ENCODE peak calls at places on chromosomes 2 and 18, in nine cellular contexts. One of them, this sample, is unnamed.

GRCh38 chr18:36402765-36403396 is 105.4 kb downstream of the FHOD3 start:
- DNase-seq in activated CD4-positive, alpha-beta T cell treated with anti-CD3 and anti-CD28 coated beads for 4 hours: no peak
- DNase-seq in activated CD8-positive, alpha-beta T cell treated with anti-CD3 and anti-CD28 coated beads for 36 hours: no peak
- DNase-seq in stimulated activated naive CD4-positive, alpha-beta T cell: no peak
- DNase-seq in activated T-helper 1 cell treated with anti-CD3 and anti-CD28 coated beads, Interleukin-12 subunit alpha, Interleukin-12 subunit beta, Interleukin-2, Interleukin-4 antibody, amounts not matched to agents 30 ng/mL and 10 ng/mL and 1 ng/mL, durations not matched to agents 14 hours and 24 hours and 36 hours: no peak
- DNase-seq in mesothelial cell of epicardium: no peak
- DNase-seq in left colon: no peak
- DNase-seq in lower lobe of right lung: no peak
- DNase-seq in T-helper 9 cell: no peak
- DNase-seq in this sample: no peak

GRCh38 chr2:191030521-191031154 is 16.7 kb upstream of the STAT1 start:
- DNase-seq in activated CD4-positive, alpha-beta T cell treated with anti-CD3 and anti-CD28 coated beads for 4 hours: peak
- DNase-seq in activated CD8-positive, alpha-beta T cell treated with anti-CD3 and anti-CD28 coated beads for 36 hours: peak
- DNase-seq in stimulated activated naive CD4-positive, alpha-beta T cell: peak
- DNase-seq in activated T-helper 1 cell treated with anti-CD3 and anti-CD28 coated beads, Interleukin-12 subunit alpha, Interleukin-12 subunit beta, Interleukin-2, Interleukin-4 antibody, amounts not matched to agents 30 ng/mL and 10 ng/mL and 1 ng/mL, durations not matched to agents 14 hours and 24 hours and 36 hours: peak
- DNase-seq in mesothelial cell of epicardium: no peak
- DNase-seq in left colon: no peak
- DNase-seq in lower lobe of right lung: no peak
- DNase-seq in T-helper 9 cell: no peak
- DNase-seq in this sample: no peak

GRCh38 chr18:6593142-6593889 is 136.2 kb upstream of the ARHGAP28 start:
- DNase-seq in activated CD4-positive, alpha-beta T cell treated with anti-CD3 and anti-CD28 coated beads for 4 hours: no peak
- DNase-seq in activated CD8-positive, alpha-beta T cell treated with anti-CD3 and anti-CD28 coated beads for 36 hours: no peak
- DNase-seq in stimulated activated naive CD4-positive, alpha-beta T cell: no peak
- DNase-seq in activated T-helper 1 cell treated with anti-CD3 and anti-CD28 coated beads, Interleukin-12 subunit alpha, Interleukin-12 subunit beta, Interleukin-2, Interleukin-4 antibody, amounts not matched to agents 30 ng/mL and 10 ng/mL and 1 ng/mL, durations not matched to agents 14 hours and 24 hours and 36 hours: no peak
- DNase-seq in mesothelial cell of epicardium: no peak
- DNase-seq in left colon: no peak
- DNase-seq in lower lobe of right lung: no peak
- DNase-seq in T-helper 9 cell: no peak
- DNase-seq in this sample: no peak

GRCh38 chr2:174312581-174313234 is 22.0 kb upstream of the SP9 start:
- DNase-seq in activated CD4-positive, alpha-beta T cell treated with anti-CD3 and anti-CD28 coated beads for 4 hours: no peak
- DNase-seq in activated CD8-positive, alpha-beta T cell treated with anti-CD3 and anti-CD28 coated beads for 36 hours: no peak
- DNase-seq in stimulated activated naive CD4-positive, alpha-beta T cell: no peak
- DNase-seq in activated T-helper 1 cell treated with anti-CD3 and anti-CD28 coated beads, Interleukin-12 subunit alpha, Interleukin-12 subunit beta, Interleukin-2, Interleukin-4 antibody, amounts not matched to agents 30 ng/mL and 10 ng/mL and 1 ng/mL, durations not matched to agents 14 hours and 24 hours and 36 hours: no peak
- DNase-seq in mesothelial cell of epicardium: no peak
- DNase-seq in left colon: no peak
- DNase-seq in lower lobe of right lung: no peak
- DNase-seq in T-helper 9 cell: no peak
- DNase-seq in this sample: no peak

GRCh38 chr18:35282353-35282752 is 7.7 kb downstream of the ZSCAN30 start:
- DNase-seq in activated CD4-positive, alpha-beta T cell treated with anti-CD3 and anti-CD28 coated beads for 4 hours: no peak
- DNase-seq in activated CD8-positive, alpha-beta T cell treated with anti-CD3 and anti-CD28 coated beads for 36 hours: no peak
- DNase-seq in stimulated activated naive CD4-positive, alpha-beta T cell: no peak
- DNase-seq in activated T-helper 1 cell treated with anti-CD3 and anti-CD28 coated beads, Interleukin-12 subunit alpha, Interleukin-12 subunit beta, Interleukin-2, Interleukin-4 antibody, amounts not matched to agents 30 ng/mL and 10 ng/mL and 1 ng/mL, durations not matched to agents 14 hours and 24 hours and 36 hours: no peak
- DNase-seq in mesothelial cell of epicardium: no peak
- DNase-seq in left colon: no peak
- DNase-seq in lower lobe of right lung: no peak
- DNase-seq in T-helper 9 cell: no peak
- DNase-seq in this sample: no peak

GRCh38 chr2:204472375-204472774 is 72.9 kb upstream of the PARD3B start:
- DNase-seq in activated CD4-positive, alpha-beta T cell treated with anti-CD3 and anti-CD28 coated beads for 4 hours: no peak
- DNase-seq in activated CD8-positive, alpha-beta T cell treated with anti-CD3 and anti-CD28 coated beads for 36 hours: no peak
- DNase-seq in stimulated activated naive CD4-positive, alpha-beta T cell: no peak
- DNase-seq in activated T-helper 1 cell treated with anti-CD3 and anti-CD28 coated beads, Interleukin-12 subunit alpha, Interleukin-12 subunit beta, Interleukin-2, Interleukin-4 antibody, amounts not matched to agents 30 ng/mL and 10 ng/mL and 1 ng/mL, durations not matched to agents 14 hours and 24 hours and 36 hours: no peak
- DNase-seq in mesothelial cell of epicardium: no peak
- DNase-seq in left colon: no peak
- DNase-seq in lower lobe of right lung: no peak
- DNase-seq in T-helper 9 cell: no peak
- DNase-seq in this sample: no peak

GRCh38 chr2:186256540-186256939 is 229.5 kb upstream of the ZC3H15 start:
- DNase-seq in activated CD4-positive, alpha-beta T cell treated with anti-CD3 and anti-CD28 coated beads for 4 hours: no peak
- DNase-seq in activated CD8-positive, alpha-beta T cell treated with anti-CD3 and anti-CD28 coated beads for 36 hours: no peak
- DNase-seq in stimulated activated naive CD4-positive, alpha-beta T cell: no peak
- DNase-seq in activated T-helper 1 cell treated with anti-CD3 and anti-CD28 coated beads, Interleukin-12 subunit alpha, Interleukin-12 subunit beta, Interleukin-2, Interleukin-4 antibody, amounts not matched to agents 30 ng/mL and 10 ng/mL and 1 ng/mL, durations not matched to agents 14 hours and 24 hours and 36 hours: no peak
- DNase-seq in mesothelial cell of epicardium: no peak
- DNase-seq in left colon: no peak
- DNase-seq in lower lobe of right lung: no peak
- DNase-seq in T-helper 9 cell: no peak
- DNase-seq in this sample: peak

GRCh38 chr2:185921048-185921756 is 182.6 kb downstream of the FSIP2 start:
- DNase-seq in activated CD4-positive, alpha-beta T cell treated with anti-CD3 and anti-CD28 coated beads for 4 hours: no peak
- DNase-seq in activated CD8-positive, alpha-beta T cell treated with anti-CD3 and anti-CD28 coated beads for 36 hours: no peak
- DNase-seq in stimulated activated naive CD4-positive, alpha-beta T cell: no peak
- DNase-seq in activated T-helper 1 cell treated with anti-CD3 and anti-CD28 coated beads, Interleukin-12 subunit alpha, Interleukin-12 subunit beta, Interleukin-2, Interleukin-4 antibody, amounts not matched to agents 30 ng/mL and 10 ng/mL and 1 ng/mL, durations not matched to agents 14 hours and 24 hours and 36 hours: no peak
- DNase-seq in mesothelial cell of epicardium: no peak
- DNase-seq in left colon: no peak
- DNase-seq in lower lobe of right lung: no peak
- DNase-seq in T-helper 9 cell: no peak
- DNase-seq in this sample: no peak

GRCh38 chr2:27400348-27401135 is 8.8 kb downstream of the PPM1G start:
- DNase-seq in activated CD4-positive, alpha-beta T cell treated with anti-CD3 and anti-CD28 coated beads for 4 hours: no peak
- DNase-seq in activated CD8-positive, alpha-beta T cell treated with anti-CD3 and anti-CD28 coated beads for 36 hours: no peak
- DNase-seq in stimulated activated naive CD4-positive, alpha-beta T cell: no peak
- DNase-seq in activated T-helper 1 cell treated with anti-CD3 and anti-CD28 coated beads, Interleukin-12 subunit alpha, Interleukin-12 subunit beta, Interleukin-2, Interleukin-4 antibody, amounts not matched to agents 30 ng/mL and 10 ng/mL and 1 ng/mL, durations not matched to agents 14 hours and 24 hours and 36 hours: no peak
- DNase-seq in mesothelial cell of epicardium: no peak
- DNase-seq in left colon: no peak
- DNase-seq in lower lobe of right lung: no peak
- DNase-seq in T-helper 9 cell: no peak
- DNase-seq in this sample: no peak

GRCh38 chr2:186874713-186875112 is 25.7 kb upstream of the ZSWIM2 start:
- DNase-seq in activated CD4-positive, alpha-beta T cell treated with anti-CD3 and anti-CD28 coated beads for 4 hours: no peak
- DNase-seq in activated CD8-positive, alpha-beta T cell treated with anti-CD3 and anti-CD28 coated beads for 36 hours: no peak
- DNase-seq in stimulated activated naive CD4-positive, alpha-beta T cell: no peak
- DNase-seq in activated T-helper 1 cell treated with anti-CD3 and anti-CD28 coated beads, Interleukin-12 subunit alpha, Interleukin-12 subunit beta, Interleukin-2, Interleukin-4 antibody, amounts not matched to agents 30 ng/mL and 10 ng/mL and 1 ng/mL, durations not matched to agents 14 hours and 24 hours and 36 hours: no peak
- DNase-seq in mesothelial cell of epicardium: no peak
- DNase-seq in left colon: no peak
- DNase-seq in lower lobe of right lung: no peak
- DNase-seq in T-helper 9 cell: no peak
- DNase-seq in this sample: no peak

GRCh38 chr2:227420063-227421052 is 32.6 kb upstream of the SCYGR1 start:
- DNase-seq in activated CD4-positive, alpha-beta T cell treated with anti-CD3 and anti-CD28 coated beads for 4 hours: no peak
- DNase-seq in activated CD8-positive, alpha-beta T cell treated with anti-CD3 and anti-CD28 coated beads for 36 hours: no peak
- DNase-seq in stimulated activated naive CD4-positive, alpha-beta T cell: no peak
- DNase-seq in activated T-helper 1 cell treated with anti-CD3 and anti-CD28 coated beads, Interleukin-12 subunit alpha, Interleukin-12 subunit beta, Interleukin-2, Interleukin-4 antibody, amounts not matched to agents 30 ng/mL and 10 ng/mL and 1 ng/mL, durations not matched to agents 14 hours and 24 hours and 36 hours: no peak
- DNase-seq in mesothelial cell of epicardium: no peak
- DNase-seq in left colon: no peak
- DNase-seq in lower lobe of right lung: no peak
- DNase-seq in T-helper 9 cell: no peak
- DNase-seq in this sample: no peak

GRCh38 chr18:80171190-80171872 is 62.3 kb downstream of the ADNP2 start:
- DNase-seq in activated CD4-positive, alpha-beta T cell treated with anti-CD3 and anti-CD28 coated beads for 4 hours: peak
- DNase-seq in activated CD8-positive, alpha-beta T cell treated with anti-CD3 and anti-CD28 coated beads for 36 hours: peak
- DNase-seq in stimulated activated naive CD4-positive, alpha-beta T cell: no peak
- DNase-seq in activated T-helper 1 cell treated with anti-CD3 and anti-CD28 coated beads, Interleukin-12 subunit alpha, Interleukin-12 subunit beta, Interleukin-2, Interleukin-4 antibody, amounts not matched to agents 30 ng/mL and 10 ng/mL and 1 ng/mL, durations not matched to agents 14 hours and 24 hours and 36 hours: no peak
- DNase-seq in mesothelial cell of epicardium: peak
- DNase-seq in left colon: no peak
- DNase-seq in lower lobe of right lung: peak
- DNase-seq in T-helper 9 cell: peak
- DNase-seq in this sample: peak

GRCh38 chr18:49527631-49528327 is 34.1 kb upstream of the LIPG start:
- DNase-seq in activated CD4-positive, alpha-beta T cell treated with anti-CD3 and anti-CD28 coated beads for 4 hours: no peak
- DNase-seq in activated CD8-positive, alpha-beta T cell treated with anti-CD3 and anti-CD28 coated beads for 36 hours: no peak
- DNase-seq in stimulated activated naive CD4-positive, alpha-beta T cell: no peak
- DNase-seq in activated T-helper 1 cell treated with anti-CD3 and anti-CD28 coated beads, Interleukin-12 subunit alpha, Interleukin-12 subunit beta, Interleukin-2, Interleukin-4 antibody, amounts not matched to agents 30 ng/mL and 10 ng/mL and 1 ng/mL, durations not matched to agents 14 hours and 24 hours and 36 hours: no peak
- DNase-seq in mesothelial cell of epicardium: no peak
- DNase-seq in left colon: no peak
- DNase-seq in lower lobe of right lung: no peak
- DNase-seq in T-helper 9 cell: no peak
- DNase-seq in this sample: no peak

GRCh38 chr2:55923091-55923977 is at the start of gene EFEMP1:
- DNase-seq in activated CD4-positive, alpha-beta T cell treated with anti-CD3 and anti-CD28 coated beads for 4 hours: no peak
- DNase-seq in activated CD8-positive, alpha-beta T cell treated with anti-CD3 and anti-CD28 coated beads for 36 hours: peak
- DNase-seq in stimulated activated naive CD4-positive, alpha-beta T cell: no peak
- DNase-seq in activated T-helper 1 cell treated with anti-CD3 and anti-CD28 coated beads, Interleukin-12 subunit alpha, Interleukin-12 subunit beta, Interleukin-2, Interleukin-4 antibody, amounts not matched to agents 30 ng/mL and 10 ng/mL and 1 ng/mL, durations not matched to agents 14 hours and 24 hours and 36 hours: no peak
- DNase-seq in mesothelial cell of epicardium: peak
- DNase-seq in left colon: peak
- DNase-seq in lower lobe of right lung: peak
- DNase-seq in T-helper 9 cell: no peak
- DNase-seq in this sample: no peak

GRCh38 chr18:63439334-63439733 is 17.1 kb upstream of the VPS4B start:
- DNase-seq in activated CD4-positive, alpha-beta T cell treated with anti-CD3 and anti-CD28 coated beads for 4 hours: peak
- DNase-seq in activated CD8-positive, alpha-beta T cell treated with anti-CD3 and anti-CD28 coated beads for 36 hours: peak
- DNase-seq in stimulated activated naive CD4-positive, alpha-beta T cell: peak
- DNase-seq in activated T-helper 1 cell treated with anti-CD3 and anti-CD28 coated beads, Interleukin-12 subunit alpha, Interleukin-12 subunit beta, Interleukin-2, Interleukin-4 antibody, amounts not matched to agents 30 ng/mL and 10 ng/mL and 1 ng/mL, durations not matched to agents 14 hours and 24 hours and 36 hours: peak
- DNase-seq in mesothelial cell of epicardium: peak
- DNase-seq in left colon: no peak
- DNase-seq in lower lobe of right lung: no peak
- DNase-seq in T-helper 9 cell: peak
- DNase-seq in this sample: peak

GRCh38 chr2:65361623-65362022 is 70.8 kb downstream of the SPRED2 start:
- DNase-seq in activated CD4-positive, alpha-beta T cell treated with anti-CD3 and anti-CD28 coated beads for 4 hours: no peak
- DNase-seq in activated CD8-positive, alpha-beta T cell treated with anti-CD3 and anti-CD28 coated beads for 36 hours: no peak
- DNase-seq in stimulated activated naive CD4-positive, alpha-beta T cell: no peak
- DNase-seq in activated T-helper 1 cell treated with anti-CD3 and anti-CD28 coated beads, Interleukin-12 subunit alpha, Interleukin-12 subunit beta, Interleukin-2, Interleukin-4 antibody, amounts not matched to agents 30 ng/mL and 10 ng/mL and 1 ng/mL, durations not matched to agents 14 hours and 24 hours and 36 hours: no peak
- DNase-seq in mesothelial cell of epicardium: no peak
- DNase-seq in left colon: no peak
- DNase-seq in lower lobe of right lung: no peak
- DNase-seq in T-helper 9 cell: no peak
- DNase-seq in this sample: no peak

GRCh38 chr2:101740555-101740964 is 43.1 kb downstream of the MAP4K4 start:
- DNase-seq in activated CD4-positive, alpha-beta T cell treated with anti-CD3 and anti-CD28 coated beads for 4 hours: no peak
- DNase-seq in activated CD8-positive, alpha-beta T cell treated with anti-CD3 and anti-CD28 coated beads for 36 hours: no peak
- DNase-seq in stimulated activated naive CD4-positive, alpha-beta T cell: no peak
- DNase-seq in activated T-helper 1 cell treated with anti-CD3 and anti-CD28 coated beads, Interleukin-12 subunit alpha, Interleukin-12 subunit beta, Interleukin-2, Interleukin-4 antibody, amounts not matched to agents 30 ng/mL and 10 ng/mL and 1 ng/mL, durations not matched to agents 14 hours and 24 hours and 36 hours: no peak
- DNase-seq in mesothelial cell of epicardium: no peak
- DNase-seq in left colon: no peak
- DNase-seq in lower lobe of right lung: no peak
- DNase-seq in T-helper 9 cell: no peak
- DNase-seq in this sample: no peak

GRCh38 chr2:12109363-12110017 is 363.1 kb downstream of the LPIN1 start:
- DNase-seq in activated CD4-positive, alpha-beta T cell treated with anti-CD3 and anti-CD28 coated beads for 4 hours: no peak
- DNase-seq in activated CD8-positive, alpha-beta T cell treated with anti-CD3 and anti-CD28 coated beads for 36 hours: no peak
- DNase-seq in stimulated activated naive CD4-positive, alpha-beta T cell: no peak
- DNase-seq in activated T-helper 1 cell treated with anti-CD3 and anti-CD28 coated beads, Interleukin-12 subunit alpha, Interleukin-12 subunit beta, Interleukin-2, Interleukin-4 antibody, amounts not matched to agents 30 ng/mL and 10 ng/mL and 1 ng/mL, durations not matched to agents 14 hours and 24 hours and 36 hours: no peak
- DNase-seq in mesothelial cell of epicardium: no peak
- DNase-seq in left colon: no peak
- DNase-seq in lower lobe of right lung: no peak
- DNase-seq in T-helper 9 cell: no peak
- DNase-seq in this sample: no peak

GRCh38 chr2:112311932-112312331 is 36.5 kb downstream of the ZC3H6 start:
- DNase-seq in activated CD4-positive, alpha-beta T cell treated with anti-CD3 and anti-CD28 coated beads for 4 hours: no peak
- DNase-seq in activated CD8-positive, alpha-beta T cell treated with anti-CD3 and anti-CD28 coated beads for 36 hours: no peak
- DNase-seq in stimulated activated naive CD4-positive, alpha-beta T cell: no peak
- DNase-seq in activated T-helper 1 cell treated with anti-CD3 and anti-CD28 coated beads, Interleukin-12 subunit alpha, Interleukin-12 subunit beta, Interleukin-2, Interleukin-4 antibody, amounts not matched to agents 30 ng/mL and 10 ng/mL and 1 ng/mL, durations not matched to agents 14 hours and 24 hours and 36 hours: no peak
- DNase-seq in mesothelial cell of epicardium: no peak
- DNase-seq in left colon: no peak
- DNase-seq in lower lobe of right lung: no peak
- DNase-seq in T-helper 9 cell: no peak
- DNase-seq in this sample: no peak

GRCh38 chr18:57813245-57813644 is 10.1 kb upstream of the ATP8B1 start:
- DNase-seq in activated CD4-positive, alpha-beta T cell treated with anti-CD3 and anti-CD28 coated beads for 4 hours: no peak
- DNase-seq in activated CD8-positive, alpha-beta T cell treated with anti-CD3 and anti-CD28 coated beads for 36 hours: no peak
- DNase-seq in stimulated activated naive CD4-positive, alpha-beta T cell: no peak
- DNase-seq in activated T-helper 1 cell treated with anti-CD3 and anti-CD28 coated beads, Interleukin-12 subunit alpha, Interleukin-12 subunit beta, Interleukin-2, Interleukin-4 antibody, amounts not matched to agents 30 ng/mL and 10 ng/mL and 1 ng/mL, durations not matched to agents 14 hours and 24 hours and 36 hours: no peak
- DNase-seq in mesothelial cell of epicardium: no peak
- DNase-seq in left colon: no peak
- DNase-seq in lower lobe of right lung: no peak
- DNase-seq in T-helper 9 cell: no peak
- DNase-seq in this sample: peak

GRCh38 chr18:14928396-14928795 is 180.4 kb downstream of the ANKRD30B start:
- DNase-seq in activated CD4-positive, alpha-beta T cell treated with anti-CD3 and anti-CD28 coated beads for 4 hours: no peak
- DNase-seq in activated CD8-positive, alpha-beta T cell treated with anti-CD3 and anti-CD28 coated beads for 36 hours: no peak
- DNase-seq in stimulated activated naive CD4-positive, alpha-beta T cell: no peak
- DNase-seq in activated T-helper 1 cell treated with anti-CD3 and anti-CD28 coated beads, Interleukin-12 subunit alpha, Interleukin-12 subunit beta, Interleukin-2, Interleukin-4 antibody, amounts not matched to agents 30 ng/mL and 10 ng/mL and 1 ng/mL, durations not matched to agents 14 hours and 24 hours and 36 hours: no peak
- DNase-seq in mesothelial cell of epicardium: no peak
- DNase-seq in left colon: no peak
- DNase-seq in lower lobe of right lung: no peak
- DNase-seq in T-helper 9 cell: no peak
- DNase-seq in this sample: no peak

GRCh38 chr2:239751719-239752355 is 273.3 kb downstream of the NDUFA10 start:
- DNase-seq in activated CD4-positive, alpha-beta T cell treated with anti-CD3 and anti-CD28 coated beads for 4 hours: peak
- DNase-seq in activated CD8-positive, alpha-beta T cell treated with anti-CD3 and anti-CD28 coated beads for 36 hours: peak
- DNase-seq in stimulated activated naive CD4-positive, alpha-beta T cell: peak
- DNase-seq in activated T-helper 1 cell treated with anti-CD3 and anti-CD28 coated beads, Interleukin-12 subunit alpha, Interleukin-12 subunit beta, Interleukin-2, Interleukin-4 antibody, amounts not matched to agents 30 ng/mL and 10 ng/mL and 1 ng/mL, durations not matched to agents 14 hours and 24 hours and 36 hours: no peak
- DNase-seq in mesothelial cell of epicardium: no peak
- DNase-seq in left colon: no peak
- DNase-seq in lower lobe of right lung: peak
- DNase-seq in T-helper 9 cell: no peak
- DNase-seq in this sample: no peak

GRCh38 chr2:44351088-44351487 is 10.2 kb downstream of the PREPL start:
- DNase-seq in activated CD4-positive, alpha-beta T cell treated with anti-CD3 and anti-CD28 coated beads for 4 hours: no peak
- DNase-seq in activated CD8-positive, alpha-beta T cell treated with anti-CD3 and anti-CD28 coated beads for 36 hours: no peak
- DNase-seq in stimulated activated naive CD4-positive, alpha-beta T cell: no peak
- DNase-seq in activated T-helper 1 cell treated with anti-CD3 and anti-CD28 coated beads, Interleukin-12 subunit alpha, Interleukin-12 subunit beta, Interleukin-2, Interleukin-4 antibody, amounts not matched to agents 30 ng/mL and 10 ng/mL and 1 ng/mL, durations not matched to agents 14 hours and 24 hours and 36 hours: no peak
- DNase-seq in mesothelial cell of epicardium: no peak
- DNase-seq in left colon: no peak
- DNase-seq in lower lobe of right lung: no peak
- DNase-seq in T-helper 9 cell: no peak
- DNase-seq in this sample: no peak

GRCh38 chr2:238786379-238786778 is 61.5 kb upstream of the TWIST2 start:
- DNase-seq in activated CD4-positive, alpha-beta T cell treated with anti-CD3 and anti-CD28 coated beads for 4 hours: no peak
- DNase-seq in activated CD8-positive, alpha-beta T cell treated with anti-CD3 and anti-CD28 coated beads for 36 hours: no peak
- DNase-seq in stimulated activated naive CD4-positive, alpha-beta T cell: no peak
- DNase-seq in activated T-helper 1 cell treated with anti-CD3 and anti-CD28 coated beads, Interleukin-12 subunit alpha, Interleukin-12 subunit beta, Interleukin-2, Interleukin-4 antibody, amounts not matched to agents 30 ng/mL and 10 ng/mL and 1 ng/mL, durations not matched to agents 14 hours and 24 hours and 36 hours: no peak
- DNase-seq in mesothelial cell of epicardium: no peak
- DNase-seq in left colon: no peak
- DNase-seq in lower lobe of right lung: no peak
- DNase-seq in T-helper 9 cell: no peak
- DNase-seq in this sample: no peak

GRCh38 chr18:36330435-36331049 is 33.0 kb downstream of the FHOD3 start:
- DNase-seq in activated CD4-positive, alpha-beta T cell treated with anti-CD3 and anti-CD28 coated beads for 4 hours: no peak
- DNase-seq in activated CD8-positive, alpha-beta T cell treated with anti-CD3 and anti-CD28 coated beads for 36 hours: no peak
- DNase-seq in stimulated activated naive CD4-positive, alpha-beta T cell: no peak
- DNase-seq in activated T-helper 1 cell treated with anti-CD3 and anti-CD28 coated beads, Interleukin-12 subunit alpha, Interleukin-12 subunit beta, Interleukin-2, Interleukin-4 antibody, amounts not matched to agents 30 ng/mL and 10 ng/mL and 1 ng/mL, durations not matched to agents 14 hours and 24 hours and 36 hours: no peak
- DNase-seq in mesothelial cell of epicardium: no peak
- DNase-seq in left colon: no peak
- DNase-seq in lower lobe of right lung: no peak
- DNase-seq in T-helper 9 cell: no peak
- DNase-seq in this sample: no peak